ENCODE peak calls at places on chromosomes 1 and 21, in six cellular contexts. K is osteocyte; A is AG09319; X is CD8-positive, alpha-beta T cell; G is right lobe of liver; U is astrocyte of the cerebellum. Q is an unnamed sample.

GRCh38 chr1:225700164-225700740 is 47.3 kb upstream of the ENAH start:
- DNase-seq in G (no peak), U (peak), A (peak), K (peak), X (no peak), Q (no peak)

GRCh38 chr1:93964777-93965200 is 55.6 kb upstream of the GCLM start:
- DNase-seq in A (no peak), X (no peak), G (peak), U (peak), K (no peak), Q (no peak)

GRCh38 chr1:18351735-18352134 is 129.0 kb upstream of the KLHDC7A start:
- DNase-seq in A (no peak), U (no peak), K (no peak), X (no peak), G (no peak), Q (no peak)

GRCh38 chr1:86798608-86799291 is 94.4 kb downstream of the SH3GLB1 start:
- DNase-seq in K (no peak), U (no peak), A (no peak), G (no peak), X (no peak), Q (no peak)

GRCh38 chr21:16708431-16708830 is 804.4 kb upstream of the CXADR start:
- DNase-seq in G (no peak), K (no peak), X (no peak), U (peak), A (no peak), Q (no peak)

GRCh38 chr1:69139007-69139406 is 428.7 kb upstream of the LRRC7 start:
- DNase-seq in K (no peak), U (no peak), G (no peak), X (no peak), A (no peak), Q (no peak)

GRCh38 chr1:93585059-93585966 is 96.3 kb downstream of the BCAR3 start:
- DNase-seq in A (no peak), K (no peak), U (no peak), X (no peak), G (peak), Q (no peak)

GRCh38 chr1:43048601-43049011 is 89.9 kb upstream of the SLC2A1 start:
- DNase-seq in A (no peak), G (no peak), K (no peak), X (no peak), U (no peak), Q (no peak)

GRCh38 chr1:25837253-25837875 is 17.6 kb downstream of the MTFR1L start:
- DNase-seq in U (no peak), K (no peak), G (no peak), A (no peak), X (no peak), Q (no peak)

GRCh38 chr1:87757700-87758099 is 429.0 kb downstream of the LMO4 start:
- DNase-seq in G (no peak), A (no peak), U (no peak), X (no peak), K (no peak), Q (no peak)

DNA sequence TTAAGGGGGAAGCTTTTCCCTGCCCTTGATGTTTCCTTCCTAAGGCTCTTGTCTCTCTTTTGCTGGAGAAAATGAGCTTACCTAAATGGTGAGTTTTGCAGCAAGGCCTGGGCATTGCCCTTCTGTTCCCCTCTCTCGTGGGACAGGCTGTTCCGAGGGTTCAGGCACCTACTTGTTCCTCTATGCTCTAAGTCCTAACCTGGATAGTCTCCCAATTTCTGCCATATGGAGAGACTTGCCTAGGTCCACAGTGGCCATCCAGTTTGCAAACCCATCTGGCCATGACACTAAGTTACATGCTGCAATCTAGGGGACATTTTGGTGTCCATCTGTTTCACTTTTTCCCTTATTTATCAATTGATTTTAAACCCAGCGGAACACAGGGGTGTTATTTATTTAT is 192.0 kb upstream of the KIAA0040 start:
- DNase-seq in G (no peak), X (no peak), A (no peak), K (no peak), U (no peak), Q (no peak)
- TF ChIP-seq CTCF in G (no peak), X (no peak), A (no peak), K (no peak), U (no peak), Q (no peak)

GRCh38 chr1:37705399-37705798 is 13.1 kb downstream of the CDCA8 start:
- DNase-seq in K (no peak), U (no peak), G (no peak), A (no peak), X (no peak), Q (no peak)
- TF ChIP-seq CTCF in K (no peak), U (no peak), G (no peak), A (no peak), X (no peak), Q (no peak)

GRCh38 chr1:41449326-41449921 is 35.1 kb downstream of the EDN2 start:
- DNase-seq in G (no peak), K (no peak), U (no peak), A (no peak), X (no peak), Q (no peak)

GRCh38 chr1:41448831-41449230 is 35.7 kb downstream of the EDN2 start:
- DNase-seq in U (no peak), A (no peak), X (no peak), K (no peak), G (no peak), Q (no peak)

GRCh38 chr1:41452704-41453350 is 31.7 kb downstream of the EDN2 start:
- DNase-seq in U (no peak), X (no peak), G (no peak), A (no peak), K (no peak), Q (no peak)

GRCh38 chr1:41447995-41448770 is 36.3 kb downstream of the EDN2 start:
- DNase-seq in K (peak), X (no peak), U (no peak), G (no peak), A (no peak), Q (no peak)

DNA sequence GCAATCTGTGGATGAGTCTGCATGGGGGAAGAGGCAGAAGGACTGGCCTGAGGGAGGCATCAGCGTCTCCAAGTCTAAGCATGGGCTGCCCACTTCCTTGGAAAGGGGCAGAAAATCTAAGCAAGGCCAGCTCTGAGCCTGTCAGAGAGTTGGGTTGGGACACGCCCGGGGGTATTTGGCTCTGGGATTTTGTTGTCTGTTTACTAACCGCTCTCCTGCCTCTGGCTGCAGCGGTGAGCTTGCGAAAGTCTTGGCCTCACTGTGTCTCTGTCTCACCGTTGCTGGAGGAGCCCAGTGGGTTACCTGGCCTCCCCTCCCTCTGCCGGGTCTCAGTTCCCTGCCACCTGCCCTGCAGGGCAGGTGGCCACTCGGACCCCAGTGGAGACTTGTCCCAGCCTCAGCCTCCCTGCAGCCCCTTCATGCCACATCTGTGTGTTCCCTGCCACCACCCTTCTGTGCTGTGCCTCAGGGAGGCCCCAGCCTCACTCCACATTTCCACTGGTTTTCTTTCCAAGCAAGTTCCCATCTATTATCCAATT is 33.7 kb downstream of the EDN2 start:
- DNase-seq in G (no peak), K (no peak), U (no peak), X (no peak), A (no peak), Q (no peak)
- TF ChIP-seq CTCF in G (no peak), K (no peak), U (no peak), X (no peak), A (no peak), Q (no peak)

DNA sequence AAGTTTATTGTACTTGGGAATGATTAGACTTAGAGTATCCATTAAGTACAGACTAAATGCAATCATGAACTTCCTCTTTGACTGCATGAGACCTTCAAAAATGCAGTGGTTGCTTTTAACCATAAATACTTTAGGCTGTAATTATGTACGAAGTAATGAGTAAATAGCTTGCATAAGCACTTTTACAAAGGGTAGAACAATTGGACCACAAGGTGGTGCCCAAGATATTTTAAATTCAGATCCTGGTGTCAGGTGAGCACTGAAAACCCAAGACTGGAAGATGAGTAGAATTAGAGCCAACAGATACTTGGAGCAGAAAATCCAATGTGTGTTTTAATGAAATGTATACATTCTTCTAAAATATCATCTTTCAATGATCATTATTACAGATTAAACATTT is 43.4 kb upstream of the RHOU start:
- DNase-seq in A (no peak), K (no peak), G (no peak), X (no peak), U (peak), Q (no peak)
- TF ChIP-seq CTCF in A (peak), K (peak), G (peak), X (peak), U (peak), Q (no peak)

GRCh38 chr1:228457396-228458176 is 29.6 kb upstream of the RNF187 start:
- DNase-seq in U (peak), G (peak), A (peak), K (peak), X (peak), Q (peak)
- TF ChIP-seq CTCF in U (peak), G (no peak), A (peak), K (peak), X (peak), Q (no peak)

Q was measured in omental fat pad.